ENCODE peak calls at places on chromosomes 16 and 17, in four cellular contexts. D is mesendoderm, C is right cardiac atrium, M is MCF 10A. B is an unnamed sample.

GRCh38 chr17:3875317-3875716 is 17.5 kb downstream of the CAMKK1 start:
- DNase-seq in D (no peak), C (peak; percentile 13), M (no peak), B (no peak)

GRCh38 chr17:8975091-8975707 is 9.7 kb upstream of the PIK3R5 start:
- DNase-seq in D (no peak), C (no peak), M (no peak), B (no peak)

GRCh38 chr17:14038206-14038605 is 31.1 kb upstream of the COX10 start:
- DNase-seq in D (peak; percentile 16), C (no peak), M (no peak), B (no peak)

GRCh38 chr16:84643180-84643583 is 5.1 kb upstream of the KLHL36 start:
- DNase-seq in D (no peak), C (peak; percentile 91), M (peak; percentile 90), B (peak; percentile 90)

GRCh38 chr16:75113046-75113491 is 3.5 kb downstream of the LDHD start:
- DNase-seq in D (no peak), C (no peak), M (no peak), B (no peak)

GRCh38 chr16:27326738-27327585 is 13.2 kb downstream of the IL4R start:
- DNase-seq in D (peak; percentile 99), C (peak; percentile 93), M (peak; percentile 97), B (no peak)

GRCh38 chr16:351804-352520 is 561 bp downstream of the AXIN1 start:
- DNase-seq in D (peak; percentile 33), C (peak; percentile 77), M (no peak), B (no peak)

GRCh38 chr17:81032641-81033422 is 2.1 kb upstream of the BAIAP2 start:
- DNase-seq in D (no peak), C (peak; percentile 55), M (no peak), B (no peak)

GRCh38 chr16:67663151-67663876 is 2.6 kb downstream of the PARD6A start:
- DNase-seq in D (peak; percentile 64), C (peak; percentile 62), M (no peak), B (no peak)

GRCh38 chr17:51585514-51586104 is 325.3 kb downstream of the UTP18 start:
- DNase-seq in D (peak; percentile 64), C (no peak), M (peak; percentile 58), B (no peak)

GRCh38 chr17:20235747-20236146 is 226.6 kb downstream of the SPECC1 start:
- DNase-seq in D (no peak), C (no peak), M (no peak), B (no peak)

GRCh38 chr17:77822302-77823030 is 136.0 kb upstream of the TNRC6C start:
- DNase-seq in D (no peak), C (peak; percentile 88), M (no peak), B (no peak)

GRCh38 chr17:67477687-67478086 is 100.6 kb downstream of the PITPNC1 start:
- DNase-seq in D (no peak), C (no peak), M (peak; percentile 24), B (no peak)

GRCh38 chr17:36933174-36934143 is 3.8 kb upstream of the LHX1 start:
- DNase-seq in D (no peak), C (no peak), M (no peak), B (no peak)

GRCh38 chr17:12673788-12674187 is 8.1 kb downstream of the MYOCD start:
- DNase-seq in D (peak; percentile 25), C (no peak), M (peak; percentile 43), B (no peak)

GRCh38 chr17:49496183-49496865 is 1.2 kb downstream of the NGFR start:
- DNase-seq in D (peak; percentile 65), C (peak; percentile 96), M (peak; percentile 53), B (no peak)

GRCh38 chr16:89687092-89687940 is 827 bp downstream of the CDK10 start:
- DNase-seq in D (peak; percentile 69), C (no peak), M (peak; percentile 20), B (no peak)

GRCh38 chr16:46949216-46949892 is 24.1 kb downstream of the DNAJA2 start:
- DNase-seq in D (no peak), C (no peak), M (peak; percentile 8), B (no peak)

GRCh38 chr16:56357765-56358322 is 67.5 kb downstream of the AMFR start:
- DNase-seq in D (peak; percentile 60), C (peak; percentile 54), M (no peak), B (no peak)

GRCh38 chr17:39845052-39845976 is 18.8 kb downstream of the IKZF3 start:
- DNase-seq in D (no peak), C (no peak), M (no peak), B (no peak)

GRCh38 chr16:11715246-11715947 is 27.3 kb downstream of the TXNDC11 start:
- DNase-seq in D (no peak), C (no peak), M (no peak), B (no peak)

GRCh38 chr17:63696381-63696961 is 3.5 kb downstream of the LIMD2 start:
- DNase-seq in D (peak; percentile 94), C (peak; percentile 53), M (peak; percentile 31), B (no peak)

GRCh38 chr17:75270218-75270965 is 639 bp downstream of the MIF4GD start:
- DNase-seq in D (peak; percentile 72), C (peak; percentile 88), M (peak; percentile 81), B (no peak)

GRCh38 chr17:39306509-39307212 is 80.9 kb upstream of the STAC2 start:
- DNase-seq in D (no peak), C (no peak), M (no peak), B (no peak)

GRCh38 chr16:87471278-87472141 is 21.3 kb downstream of the ZCCHC14 start:
- DNase-seq in D (no peak), C (peak; percentile 35), M (no peak), B (no peak)

GRCh38 chr17:8122923-8123694 is 797 bp downstream of the HES7 start:
- DNase-seq in D (peak; percentile 41), C (peak; percentile 77), M (peak; percentile 61), B (no peak)

GRCh38 chr16:79598341-79599181 is 2.0 kb downstream of the MAF start:
- DNase-seq in D (peak; percentile 90), C (peak; percentile 86), M (peak; percentile 21), B (no peak)

GRCh38 chr17:79819534-79820276 is 19.5 kb downstream of the CBX4 start:
- DNase-seq in D (no peak), C (peak; percentile 51), M (no peak), B (no peak)

GRCh38 chr16:997440-998051 is 16.0 kb downstream of the SOX8 start:
- DNase-seq in D (peak; percentile 88), C (peak; percentile 71), M (peak; percentile 50), B (no peak)

GRCh38 chr16:66604376-66605176 is at the start of gene CMTM3:
- DNase-seq in D (peak; percentile 78), C (peak; percentile 91), M (peak; percentile 40), B (no peak)

GRCh38 chr16:610513-611381 is 20.0 kb upstream of the WFIKKN1 start:
- DNase-seq in D (peak; percentile 77), C (peak; percentile 75), M (peak; percentile 72), B (no peak)

GRCh38 chr17:29112780-29113295 is 67.4 kb downstream of the MYO18A start:
- DNase-seq in D (no peak), C (peak; percentile 86), M (peak; percentile 41), B (no peak)